ENCODE peak calls at places on chromosomes 3 and 15, in six cellular contexts. B, X, M, K, N and A are unnamed samples. For H3K4me1, the result is how much of the 10 kb centered on the place peaks cover.

GRCh38 chr3:115469649-115470048 is 153.7 kb upstream of the GAP43 start:
- DNase-seq in B (no peak), X (peak), M (no peak), K (no peak), N (no peak), A (no peak)

GRCh38 chr3:4588410-4588809 is 95.3 kb downstream of the ITPR1 start:
- DNase-seq in B (no peak), X (no peak), M (peak), K (no peak), N (no peak), A (no peak)

GRCh38 chr15:74906193-74906449 is 530 bp downstream of the FAM219B start:
- DNase-seq in B (no peak), X (peak), M (no peak), K (no peak), N (peak), A (no peak)

GRCh38 chr3:186368717-186369116 is 6.7 kb upstream of the DGKG start:
- DNase-seq in B (no peak), X (no peak), M (no peak), K (no peak), N (no peak), A (no peak)

GRCh38 chr3:15443826-15444524 is 16.6 kb downstream of the EAF1 start:
- DNase-seq in B (no peak), X (no peak), M (no peak), K (no peak), N (no peak), A (no peak)

GRCh38 chr15:64847448-64847847 is 5.7 kb downstream of the PLEKHO2 start:
- DNase-seq in B (no peak), X (no peak), M (no peak), K (no peak), N (no peak), A (no peak)

GRCh38 chr3:151152626-151153025 is 50.4 kb downstream of the GPR171 start:
- DNase-seq in B (no peak), X (no peak), M (no peak), K (no peak), N (no peak), A (no peak)

GRCh38 chr3:77464106-77464688 is 424.3 kb downstream of the ROBO2 start:
- DNase-seq in B (no peak), X (no peak), M (no peak), K (no peak), N (no peak), A (no peak)

GRCh38 chr3:47536221-47536891 is 22.8 kb upstream of the ELP6 start:
- DNase-seq in B (no peak), X (no peak), M (no peak), K (no peak), N (no peak), A (no peak)

GRCh38 chr3:160804762-160805161 is 48.7 kb downstream of the PPM1L start:
- DNase-seq in B (no peak), X (no peak), M (peak), K (no peak), N (no peak), A (no peak)

GRCh38 chr3:194399166-194399565 is at the start of gene GP5:
- DNase-seq in B (no peak), X (no peak), M (no peak), K (no peak), N (no peak), A (no peak)

GRCh38 chr15:88894348-88894818 is 961 bp downstream of the HAPLN3 start:
- DNase-seq in B (peak), X (peak), M (peak), K (no peak), N (peak), A (no peak)

GRCh38 chr15:83734487-83734886 is 80.6 kb downstream of the ADAMTSL3 start:
- DNase-seq in B (no peak), X (no peak), M (no peak), K (no peak), N (no peak), A (no peak)

GRCh38 chr15:76198456-76199105 is 112.7 kb downstream of the ETFA start:
- DNase-seq in B (no peak), X (no peak), M (no peak), K (no peak), N (no peak), A (no peak)

GRCh38 chr3:195892355-195893120 is 15.8 kb downstream of the TNK2 start:
- DNase-seq in B (no peak), X (peak), M (peak), K (peak), N (no peak), A (no peak)

DNA sequence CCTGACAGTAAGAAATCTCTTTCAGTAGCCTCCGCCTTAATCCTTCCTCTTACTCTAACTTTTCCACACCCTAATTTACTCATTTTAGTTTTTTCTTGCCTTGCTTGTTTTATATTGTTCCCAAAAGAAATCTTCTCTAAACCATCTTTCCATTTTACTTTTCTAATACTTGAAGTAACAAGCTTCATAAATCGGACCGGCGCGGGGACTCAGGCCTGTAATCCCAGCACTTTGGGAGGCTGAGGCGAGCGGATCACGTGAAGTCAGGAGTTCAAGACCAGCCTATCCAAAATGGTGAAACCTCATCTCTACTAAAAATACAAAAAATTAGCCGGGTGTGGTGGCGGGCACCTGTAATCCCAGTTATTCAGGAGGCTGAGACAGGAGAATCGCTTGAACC is 17.3 kb downstream of the ZNF148 start:
- DNase-seq in B (no peak), X (no peak), M (no peak), K (no peak), N (no peak), A (no peak)
- H3K4me1 ChIP-seq in B (under half), X (under half), M (under half), K (half or more), N (under half), A (under half)

GRCh38 chr3:58119221-58119620 is 91.6 kb downstream of the DNASE1L3 start:
- DNase-seq in B (no peak), X (no peak), M (no peak), K (no peak), N (no peak), A (no peak)
- H3K4me1 ChIP-seq in B (under half), X (half or more), M (under half), K (half or more), N (under half), A (under half)

GRCh38 chr3:59335338-59335737 is 285.5 kb upstream of the CFAP20DC start:
- DNase-seq in B (no peak), X (no peak), M (no peak), K (no peak), N (no peak), A (no peak)
- H3K4me1 ChIP-seq in B (under half), X (under half), M (under half), K (under half), N (under half), A (under half)

DNA sequence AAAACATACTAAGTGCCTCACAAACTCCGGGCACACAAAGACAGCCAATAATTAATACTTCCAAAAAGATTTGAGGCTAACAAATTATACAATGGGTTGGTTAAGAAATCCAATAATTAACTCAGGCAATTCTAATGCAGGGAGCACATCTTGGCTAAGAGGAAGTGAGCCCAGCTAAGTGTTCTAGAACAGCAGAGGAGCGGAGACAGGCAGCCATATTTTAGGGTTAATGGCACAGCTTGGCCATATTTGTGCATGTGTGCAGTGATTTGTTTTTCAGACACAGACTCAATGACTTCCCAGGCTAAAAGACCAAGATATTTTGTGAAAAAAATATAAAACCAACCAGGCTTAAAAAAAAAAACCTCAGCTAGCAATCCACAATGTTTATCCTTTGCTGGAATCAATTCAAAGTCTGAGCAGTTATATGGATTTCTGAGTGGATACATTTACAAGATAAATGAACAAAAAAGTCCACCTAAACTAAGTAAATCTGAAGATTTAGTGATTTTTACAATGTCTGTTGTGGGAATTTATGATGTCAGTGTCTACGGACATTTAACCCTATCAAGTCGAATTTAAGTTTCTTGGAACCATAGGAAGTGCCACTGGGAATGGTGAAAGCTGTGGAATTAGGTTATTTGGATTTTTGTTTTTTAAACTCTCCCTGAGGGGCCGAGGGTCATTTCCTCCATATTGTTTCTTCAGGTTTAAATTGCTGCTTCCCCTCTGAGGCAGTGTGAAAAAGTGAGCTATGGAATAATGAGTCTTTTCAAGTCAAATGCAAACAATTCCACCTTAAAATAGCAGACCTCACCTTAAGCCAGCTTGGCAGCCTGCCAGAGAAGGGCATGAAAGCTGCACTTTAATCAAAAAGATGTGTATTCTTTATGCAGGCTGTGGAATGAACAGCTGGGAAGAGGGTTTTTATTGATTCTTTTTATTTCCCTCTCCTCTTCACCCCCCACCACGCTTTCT is 413.7 kb upstream of the TBL1XR1 start:
- DNase-seq in B (peak), X (peak), M (no peak), K (no peak), N (no peak), A (no peak)
- H3K4me1 ChIP-seq in B (under half), X (under half), M (under half), K (under half), N (under half), A (under half)

GRCh38 chr3:172089250-172089649 is 49.9 kb downstream of the FNDC3B start:
- DNase-seq in B (no peak), X (no peak), M (no peak), K (no peak), N (no peak), A (no peak)
- H3K4me1 ChIP-seq in B (under half), X (under half), M (under half), K (under half), N (half or more), A (under half)